ENCODE peak calls at places on chromosomes 16 and 17, in ten cellular contexts. One of them, this sample, is unnamed.

GRCh38 chr16:4924593-4925378 is 12.2 kb downstream of the PPL start:
- DNase-seq in AG09309: no peak
- DNase-seq in OCI-LY7: no peak
- DNase-seq in IMR-90: no peak
- DNase-seq in ovary: no peak
- DNase-seq in dorsolateral prefrontal cortex: no peak
- DNase-seq in BJ: no peak
- DNase-seq in foreskin fibroblast: no peak
- DNase-seq in naive thymus-derived CD4-positive, alpha-beta T cell: no peak
- DNase-seq in right lobe of liver: peak; percentile 91
- DNase-seq in this sample: no peak

GRCh38 chr16:610513-611381 is 20.0 kb upstream of the WFIKKN1 start:
- DNase-seq in AG09309: no peak
- DNase-seq in OCI-LY7: peak; percentile 31
- DNase-seq in IMR-90: no peak
- DNase-seq in ovary: no peak
- DNase-seq in dorsolateral prefrontal cortex: peak; percentile 72
- DNase-seq in BJ: no peak
- DNase-seq in foreskin fibroblast: no peak
- DNase-seq in naive thymus-derived CD4-positive, alpha-beta T cell: peak; percentile 53
- DNase-seq in right lobe of liver: no peak
- DNase-seq in this sample: peak; percentile 78

GRCh38 chr17:33204156-33204555 is 88.9 kb downstream of the ASIC2 start:
- DNase-seq in AG09309: no peak
- DNase-seq in OCI-LY7: no peak
- DNase-seq in IMR-90: no peak
- DNase-seq in ovary: no peak
- DNase-seq in dorsolateral prefrontal cortex: no peak
- DNase-seq in BJ: no peak
- DNase-seq in foreskin fibroblast: no peak
- DNase-seq in naive thymus-derived CD4-positive, alpha-beta T cell: no peak
- DNase-seq in right lobe of liver: no peak
- DNase-seq in this sample: no peak

GRCh38 chr17:55228683-55229192 is 36.0 kb upstream of the HLF start:
- DNase-seq in AG09309: no peak
- DNase-seq in OCI-LY7: no peak
- DNase-seq in IMR-90: no peak
- DNase-seq in ovary: no peak
- DNase-seq in dorsolateral prefrontal cortex: no peak
- DNase-seq in BJ: no peak
- DNase-seq in foreskin fibroblast: no peak
- DNase-seq in naive thymus-derived CD4-positive, alpha-beta T cell: no peak
- DNase-seq in right lobe of liver: no peak
- DNase-seq in this sample: no peak

GRCh38 chr17:52297230-52298010 is 138.9 kb upstream of the CA10 start:
- DNase-seq in AG09309: no peak
- DNase-seq in OCI-LY7: no peak
- DNase-seq in IMR-90: no peak
- DNase-seq in ovary: no peak
- DNase-seq in dorsolateral prefrontal cortex: no peak
- DNase-seq in BJ: no peak
- DNase-seq in foreskin fibroblast: no peak
- DNase-seq in naive thymus-derived CD4-positive, alpha-beta T cell: no peak
- DNase-seq in right lobe of liver: no peak
- DNase-seq in this sample: no peak

GRCh38 chr17:60315650-60316049 is 76.3 kb downstream of the USP32 start:
- DNase-seq in AG09309: no peak
- DNase-seq in OCI-LY7: no peak
- DNase-seq in IMR-90: no peak
- DNase-seq in ovary: no peak
- DNase-seq in dorsolateral prefrontal cortex: no peak
- DNase-seq in BJ: no peak
- DNase-seq in foreskin fibroblast: no peak
- DNase-seq in naive thymus-derived CD4-positive, alpha-beta T cell: no peak
- DNase-seq in right lobe of liver: no peak
- DNase-seq in this sample: no peak

GRCh38 chr17:82064433-82065192 is 991 bp downstream of the DUS1L start:
- DNase-seq in AG09309: no peak
- DNase-seq in OCI-LY7: peak; percentile 65
- DNase-seq in IMR-90: no peak
- DNase-seq in ovary: no peak
- DNase-seq in dorsolateral prefrontal cortex: no peak
- DNase-seq in BJ: no peak
- DNase-seq in foreskin fibroblast: no peak
- DNase-seq in naive thymus-derived CD4-positive, alpha-beta T cell: no peak
- DNase-seq in right lobe of liver: no peak
- DNase-seq in this sample: peak; percentile 73

GRCh38 chr17:81586096-81586495 is 33.9 kb upstream of the FAAP100 start:
- DNase-seq in AG09309: no peak
- DNase-seq in OCI-LY7: no peak
- DNase-seq in IMR-90: no peak
- DNase-seq in ovary: no peak
- DNase-seq in dorsolateral prefrontal cortex: no peak
- DNase-seq in BJ: no peak
- DNase-seq in foreskin fibroblast: no peak
- DNase-seq in naive thymus-derived CD4-positive, alpha-beta T cell: no peak
- DNase-seq in right lobe of liver: no peak
- DNase-seq in this sample: no peak

GRCh38 chr17:79406316-79406715 is 204.5 kb downstream of the RBFOX3 start:
- DNase-seq in AG09309: no peak
- DNase-seq in OCI-LY7: no peak
- DNase-seq in IMR-90: no peak
- DNase-seq in ovary: no peak
- DNase-seq in dorsolateral prefrontal cortex: no peak
- DNase-seq in BJ: no peak
- DNase-seq in foreskin fibroblast: no peak
- DNase-seq in naive thymus-derived CD4-positive, alpha-beta T cell: no peak
- DNase-seq in right lobe of liver: no peak
- DNase-seq in this sample: no peak

GRCh38 chr17:29090746-29091395 is 47.9 kb downstream of the PIPOX start:
- DNase-seq in AG09309: no peak
- DNase-seq in OCI-LY7: no peak
- DNase-seq in IMR-90: no peak
- DNase-seq in ovary: no peak
- DNase-seq in dorsolateral prefrontal cortex: peak; percentile 63
- DNase-seq in BJ: no peak
- DNase-seq in foreskin fibroblast: no peak
- DNase-seq in naive thymus-derived CD4-positive, alpha-beta T cell: no peak
- DNase-seq in right lobe of liver: peak; percentile 37
- DNase-seq in this sample: no peak

GRCh38 chr16:89589241-89589926 is 13.8 kb downstream of the CPNE7 start:
- DNase-seq in AG09309: no peak
- DNase-seq in OCI-LY7: no peak
- DNase-seq in IMR-90: no peak
- DNase-seq in ovary: no peak
- DNase-seq in dorsolateral prefrontal cortex: no peak
- DNase-seq in BJ: no peak
- DNase-seq in foreskin fibroblast: no peak
- DNase-seq in naive thymus-derived CD4-positive, alpha-beta T cell: no peak
- DNase-seq in right lobe of liver: no peak
- DNase-seq in this sample: no peak

GRCh38 chr16:78551487-78552085 is 452.1 kb downstream of the WWOX start:
- DNase-seq in AG09309: no peak
- DNase-seq in OCI-LY7: no peak
- DNase-seq in IMR-90: no peak
- DNase-seq in ovary: no peak
- DNase-seq in dorsolateral prefrontal cortex: no peak
- DNase-seq in BJ: no peak
- DNase-seq in foreskin fibroblast: no peak
- DNase-seq in naive thymus-derived CD4-positive, alpha-beta T cell: no peak
- DNase-seq in right lobe of liver: no peak
- DNase-seq in this sample: no peak

GRCh38 chr17:53106886-53107285 is 715.8 kb upstream of the KIF2B start:
- DNase-seq in AG09309: no peak
- DNase-seq in OCI-LY7: no peak
- DNase-seq in IMR-90: no peak
- DNase-seq in ovary: no peak
- DNase-seq in dorsolateral prefrontal cortex: no peak
- DNase-seq in BJ: no peak
- DNase-seq in foreskin fibroblast: no peak
- DNase-seq in naive thymus-derived CD4-positive, alpha-beta T cell: no peak
- DNase-seq in right lobe of liver: no peak
- DNase-seq in this sample: no peak

GRCh38 chr16:14249291-14250032 is 178.3 kb downstream of the MRTFB start:
- DNase-seq in AG09309: no peak
- DNase-seq in OCI-LY7: peak; percentile 62
- DNase-seq in IMR-90: peak; percentile 43
- DNase-seq in ovary: peak; percentile 25
- DNase-seq in dorsolateral prefrontal cortex: no peak
- DNase-seq in BJ: no peak
- DNase-seq in foreskin fibroblast: peak; percentile 71
- DNase-seq in naive thymus-derived CD4-positive, alpha-beta T cell: peak; percentile 63
- DNase-seq in right lobe of liver: no peak
- DNase-seq in this sample: no peak

GRCh38 chr17:21287703-21288449 is 3.4 kb downstream of the MAP2K3 start:
- DNase-seq in AG09309: peak; percentile 86
- DNase-seq in OCI-LY7: peak; percentile 95
- DNase-seq in IMR-90: peak; percentile 97
- DNase-seq in ovary: peak; percentile 77
- DNase-seq in dorsolateral prefrontal cortex: peak; percentile 77
- DNase-seq in BJ: peak; percentile 76
- DNase-seq in foreskin fibroblast: peak; percentile 99
- DNase-seq in naive thymus-derived CD4-positive, alpha-beta T cell: peak; percentile 91
- DNase-seq in right lobe of liver: peak; percentile 98
- DNase-seq in this sample: peak; percentile 98

GRCh38 chr17:38571833-38572274 is 33.9 kb downstream of the SRCIN1 start:
- DNase-seq in AG09309: no peak
- DNase-seq in OCI-LY7: no peak
- DNase-seq in IMR-90: no peak
- DNase-seq in ovary: no peak
- DNase-seq in dorsolateral prefrontal cortex: no peak
- DNase-seq in BJ: no peak
- DNase-seq in foreskin fibroblast: no peak
- DNase-seq in naive thymus-derived CD4-positive, alpha-beta T cell: no peak
- DNase-seq in right lobe of liver: no peak
- DNase-seq in this sample: no peak

GRCh38 chr17:40431231-40431602 is 12.0 kb upstream of the IGFBP4 start:
- DNase-seq in AG09309: no peak
- DNase-seq in OCI-LY7: no peak
- DNase-seq in IMR-90: no peak
- DNase-seq in ovary: peak; percentile 4
- DNase-seq in dorsolateral prefrontal cortex: peak; percentile 2
- DNase-seq in BJ: no peak
- DNase-seq in foreskin fibroblast: no peak
- DNase-seq in naive thymus-derived CD4-positive, alpha-beta T cell: no peak
- DNase-seq in right lobe of liver: no peak
- DNase-seq in this sample: no peak

GRCh38 chr17:48163809-48164208 is 56.2 kb downstream of the SNX11 start:
- DNase-seq in AG09309: no peak
- DNase-seq in OCI-LY7: no peak
- DNase-seq in IMR-90: no peak
- DNase-seq in ovary: no peak
- DNase-seq in dorsolateral prefrontal cortex: no peak
- DNase-seq in BJ: no peak
- DNase-seq in foreskin fibroblast: no peak
- DNase-seq in naive thymus-derived CD4-positive, alpha-beta T cell: no peak
- DNase-seq in right lobe of liver: no peak
- DNase-seq in this sample: no peak

GRCh38 chr17:51200295-51200694 is 34.1 kb downstream of the NME2 start:
- DNase-seq in AG09309: no peak
- DNase-seq in OCI-LY7: no peak
- DNase-seq in IMR-90: no peak
- DNase-seq in ovary: no peak
- DNase-seq in dorsolateral prefrontal cortex: no peak
- DNase-seq in BJ: no peak
- DNase-seq in foreskin fibroblast: no peak
- DNase-seq in naive thymus-derived CD4-positive, alpha-beta T cell: no peak
- DNase-seq in right lobe of liver: no peak
- DNase-seq in this sample: no peak

GRCh38 chr16:3890091-3890490 is 9.6 kb upstream of the CREBBP start:
- DNase-seq in AG09309: no peak
- DNase-seq in OCI-LY7: no peak
- DNase-seq in IMR-90: no peak
- DNase-seq in ovary: no peak
- DNase-seq in dorsolateral prefrontal cortex: no peak
- DNase-seq in BJ: no peak
- DNase-seq in foreskin fibroblast: no peak
- DNase-seq in naive thymus-derived CD4-positive, alpha-beta T cell: no peak
- DNase-seq in right lobe of liver: no peak
- DNase-seq in this sample: no peak
- H3K4me3 ChIP-seq in AG09309: no peak overlapping the region
- H3K4me3 ChIP-seq in OCI-LY7: no peak overlapping the region
- H3K4me3 ChIP-seq in IMR-90: no peak overlapping the region
- H3K4me3 ChIP-seq in ovary: no peak overlapping the region
- H3K4me3 ChIP-seq in dorsolateral prefrontal cortex: no peak overlapping the region
- H3K4me3 ChIP-seq in BJ: no peak overlapping the region
- H3K4me3 ChIP-seq in foreskin fibroblast: no peak overlapping the region
- H3K4me3 ChIP-seq in naive thymus-derived CD4-positive, alpha-beta T cell: no peak overlapping the region
- H3K4me3 ChIP-seq in right lobe of liver: no peak overlapping the region
- H3K4me3 ChIP-seq in this sample: no peak overlapping the region

GRCh38 chr16:75237398-75238131 is 13.9 kb downstream of the BCAR1 start:
- DNase-seq in AG09309: no peak
- DNase-seq in OCI-LY7: no peak
- DNase-seq in IMR-90: no peak
- DNase-seq in ovary: no peak
- DNase-seq in dorsolateral prefrontal cortex: no peak
- DNase-seq in BJ: no peak
- DNase-seq in foreskin fibroblast: peak; percentile 1
- DNase-seq in naive thymus-derived CD4-positive, alpha-beta T cell: no peak
- DNase-seq in right lobe of liver: no peak
- DNase-seq in this sample: peak; percentile 25
- H3K4me3 ChIP-seq in AG09309: no peak overlapping the region
- H3K4me3 ChIP-seq in OCI-LY7: no peak overlapping the region
- H3K4me3 ChIP-seq in IMR-90: no peak overlapping the region
- H3K4me3 ChIP-seq in ovary: no peak overlapping the region
- H3K4me3 ChIP-seq in dorsolateral prefrontal cortex: peak overlapping the region; percentile 24
- H3K4me3 ChIP-seq in BJ: no peak overlapping the region
- H3K4me3 ChIP-seq in foreskin fibroblast: no peak overlapping the region
- H3K4me3 ChIP-seq in naive thymus-derived CD4-positive, alpha-beta T cell: no peak overlapping the region
- H3K4me3 ChIP-seq in right lobe of liver: no peak overlapping the region
- H3K4me3 ChIP-seq in this sample: no peak overlapping the region

DNA sequence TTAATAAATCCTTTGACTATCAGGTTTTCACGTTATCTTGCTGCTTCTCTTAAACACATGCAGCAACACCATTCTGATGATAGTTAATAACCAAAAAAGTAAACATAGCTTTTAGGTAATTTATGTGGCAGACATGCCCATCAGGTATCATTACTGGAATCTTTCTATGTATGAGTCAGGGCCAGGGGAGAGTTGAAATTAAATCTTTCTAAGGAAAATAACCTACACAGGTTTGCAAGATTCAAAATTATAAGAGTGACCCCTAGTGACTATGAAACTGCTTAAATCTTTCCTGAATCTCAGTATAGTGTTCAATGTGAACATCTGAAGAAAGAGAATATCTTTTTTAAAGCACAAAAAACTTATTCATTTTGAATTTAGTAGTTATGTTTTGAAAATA is 666.6 kb downstream of the CDH11 start:
- DNase-seq in AG09309: no peak
- DNase-seq in OCI-LY7: peak; percentile 39
- DNase-seq in IMR-90: peak; percentile 53
- DNase-seq in ovary: no peak
- DNase-seq in dorsolateral prefrontal cortex: no peak
- DNase-seq in BJ: no peak
- DNase-seq in foreskin fibroblast: peak; percentile 56
- DNase-seq in naive thymus-derived CD4-positive, alpha-beta T cell: no peak
- DNase-seq in right lobe of liver: no peak
- DNase-seq in this sample: no peak
- H3K4me3 ChIP-seq in AG09309: no peak overlapping the region
- H3K4me3 ChIP-seq in OCI-LY7: no peak overlapping the region
- H3K4me3 ChIP-seq in IMR-90: no peak overlapping the region
- H3K4me3 ChIP-seq in ovary: no peak overlapping the region
- H3K4me3 ChIP-seq in dorsolateral prefrontal cortex: no peak overlapping the region
- H3K4me3 ChIP-seq in BJ: no peak overlapping the region
- H3K4me3 ChIP-seq in foreskin fibroblast: no peak overlapping the region
- H3K4me3 ChIP-seq in naive thymus-derived CD4-positive, alpha-beta T cell: no peak overlapping the region
- H3K4me3 ChIP-seq in right lobe of liver: no peak overlapping the region
- H3K4me3 ChIP-seq in this sample: no peak overlapping the region

GRCh38 chr17:4808378-4808767 is 1.4 kb downstream of the PLD2 start:
- DNase-seq in AG09309: no peak
- DNase-seq in OCI-LY7: no peak
- DNase-seq in IMR-90: no peak
- DNase-seq in ovary: peak; percentile 26
- DNase-seq in dorsolateral prefrontal cortex: peak; percentile 72
- DNase-seq in BJ: no peak
- DNase-seq in foreskin fibroblast: peak; percentile 30
- DNase-seq in naive thymus-derived CD4-positive, alpha-beta T cell: no peak
- DNase-seq in right lobe of liver: peak; percentile 90
- DNase-seq in this sample: peak; percentile 40
- H3K4me3 ChIP-seq in AG09309: no peak overlapping the region
- H3K4me3 ChIP-seq in OCI-LY7: no peak overlapping the region
- H3K4me3 ChIP-seq in IMR-90: no peak overlapping the region
- H3K4me3 ChIP-seq in ovary: no peak overlapping the region
- H3K4me3 ChIP-seq in dorsolateral prefrontal cortex: peak overlapping the region; percentile 84
- H3K4me3 ChIP-seq in BJ: no peak overlapping the region
- H3K4me3 ChIP-seq in foreskin fibroblast: no peak overlapping the region
- H3K4me3 ChIP-seq in naive thymus-derived CD4-positive, alpha-beta T cell: no peak overlapping the region
- H3K4me3 ChIP-seq in right lobe of liver: no peak overlapping the region
- H3K4me3 ChIP-seq in this sample: no peak overlapping the region

This sample was measured in mucosa of descending colon.